ENCODE peak calls at places on chromosomes 2 and 18, in six cellular contexts. One of them, this sample, is unnamed.

GRCh38 chr2:109614715-109615636 is 812 bp downstream of the SOWAHC start:
- DNase-seq in MG63: peak; percentile 57
- DNase-seq in IMR-90: no peak
- DNase-seq in CD4-positive, alpha-beta memory T cell: peak; percentile 14
- DNase-seq in choroid plexus epithelial cell: no peak
- DNase-seq in thyroid gland: peak; percentile 52
- DNase-seq in this sample: no peak

GRCh38 chr18:75207298-75208054 is 1.5 kb downstream of the PTGR3 start:
- DNase-seq in MG63: peak; percentile 62
- DNase-seq in IMR-90: peak; percentile 73
- DNase-seq in CD4-positive, alpha-beta memory T cell: no peak
- DNase-seq in choroid plexus epithelial cell: peak; percentile 45
- DNase-seq in thyroid gland: peak; percentile 52
- DNase-seq in this sample: peak; percentile 64

GRCh38 chr2:236001166-236001828 is 166.9 kb downstream of the GBX2 start:
- DNase-seq in MG63: no peak
- DNase-seq in IMR-90: no peak
- DNase-seq in CD4-positive, alpha-beta memory T cell: no peak
- DNase-seq in choroid plexus epithelial cell: no peak
- DNase-seq in thyroid gland: no peak
- DNase-seq in this sample: no peak

GRCh38 chr2:221571391-221572179 is 519 bp downstream of the EPHA4 start:
- DNase-seq in MG63: peak; percentile 42
- DNase-seq in IMR-90: peak; percentile 37
- DNase-seq in CD4-positive, alpha-beta memory T cell: no peak
- DNase-seq in choroid plexus epithelial cell: peak; percentile 45
- DNase-seq in thyroid gland: peak; percentile 38
- DNase-seq in this sample: peak; percentile 45

GRCh38 chr2:128440666-128441340 is 122.1 kb upstream of the HS6ST1 start:
- DNase-seq in MG63: no peak
- DNase-seq in IMR-90: no peak
- DNase-seq in CD4-positive, alpha-beta memory T cell: no peak
- DNase-seq in choroid plexus epithelial cell: no peak
- DNase-seq in thyroid gland: no peak
- DNase-seq in this sample: no peak

GRCh38 chr2:10897956-10898355 is 13.8 kb upstream of the KCNF1 start:
- DNase-seq in MG63: peak; percentile 60
- DNase-seq in IMR-90: peak; percentile 74
- DNase-seq in CD4-positive, alpha-beta memory T cell: no peak
- DNase-seq in choroid plexus epithelial cell: no peak
- DNase-seq in thyroid gland: no peak
- DNase-seq in this sample: peak; percentile 23

GRCh38 chr2:18546586-18546985 is 13.9 kb downstream of the RDH14 start:
- DNase-seq in MG63: no peak
- DNase-seq in IMR-90: peak; percentile 19
- DNase-seq in CD4-positive, alpha-beta memory T cell: peak; percentile 9
- DNase-seq in choroid plexus epithelial cell: no peak
- DNase-seq in thyroid gland: no peak
- DNase-seq in this sample: no peak

GRCh38 chr2:230308402-230309000 is 18.5 kb upstream of the SP140L start:
- DNase-seq in MG63: no peak
- DNase-seq in IMR-90: no peak
- DNase-seq in CD4-positive, alpha-beta memory T cell: no peak
- DNase-seq in choroid plexus epithelial cell: no peak
- DNase-seq in thyroid gland: no peak
- DNase-seq in this sample: no peak

GRCh38 chr2:437772-438393 is 150.0 kb upstream of the ALKAL2 start:
- DNase-seq in MG63: no peak
- DNase-seq in IMR-90: no peak
- DNase-seq in CD4-positive, alpha-beta memory T cell: peak; percentile 85
- DNase-seq in choroid plexus epithelial cell: no peak
- DNase-seq in thyroid gland: no peak
- DNase-seq in this sample: no peak

GRCh38 chr2:133326651-133327397 is 241.4 kb downstream of the NCKAP5 start:
- DNase-seq in MG63: no peak
- DNase-seq in IMR-90: peak; percentile 98
- DNase-seq in CD4-positive, alpha-beta memory T cell: no peak
- DNase-seq in choroid plexus epithelial cell: peak; percentile 94
- DNase-seq in thyroid gland: no peak
- DNase-seq in this sample: peak; percentile 77

GRCh38 chr2:44879269-44880124 is 62.0 kb upstream of the SIX3 start:
- DNase-seq in MG63: no peak
- DNase-seq in IMR-90: no peak
- DNase-seq in CD4-positive, alpha-beta memory T cell: no peak
- DNase-seq in choroid plexus epithelial cell: no peak
- DNase-seq in thyroid gland: no peak
- DNase-seq in this sample: no peak

GRCh38 chr2:201158111-201158929 is 24.6 kb upstream of the CASP10 start:
- DNase-seq in MG63: peak; percentile 41
- DNase-seq in IMR-90: peak; percentile 83
- DNase-seq in CD4-positive, alpha-beta memory T cell: peak; percentile 64
- DNase-seq in choroid plexus epithelial cell: peak; percentile 91
- DNase-seq in thyroid gland: peak; percentile 64
- DNase-seq in this sample: peak; percentile 80

GRCh38 chr2:151760139-151760650 is 25.9 kb upstream of the NEB start:
- DNase-seq in MG63: no peak
- DNase-seq in IMR-90: no peak
- DNase-seq in CD4-positive, alpha-beta memory T cell: no peak
- DNase-seq in choroid plexus epithelial cell: peak; percentile 54
- DNase-seq in thyroid gland: no peak
- DNase-seq in this sample: peak; percentile 18

GRCh38 chr2:223865124-223865523 is 27.7 kb upstream of the AP1S3 start:
- DNase-seq in MG63: no peak
- DNase-seq in IMR-90: no peak
- DNase-seq in CD4-positive, alpha-beta memory T cell: peak; percentile 80
- DNase-seq in choroid plexus epithelial cell: no peak
- DNase-seq in thyroid gland: no peak
- DNase-seq in this sample: no peak

GRCh38 chr2:216221806-216222205 is 112.7 kb downstream of the XRCC5 start:
- DNase-seq in MG63: peak; percentile 49
- DNase-seq in IMR-90: peak; percentile 61
- DNase-seq in CD4-positive, alpha-beta memory T cell: no peak
- DNase-seq in choroid plexus epithelial cell: peak; percentile 48
- DNase-seq in thyroid gland: no peak
- DNase-seq in this sample: peak; percentile 20

GRCh38 chr2:183164111-183165015 is 40.1 kb downstream of the NUP35 start:
- DNase-seq in MG63: no peak
- DNase-seq in IMR-90: no peak
- DNase-seq in CD4-positive, alpha-beta memory T cell: no peak
- DNase-seq in choroid plexus epithelial cell: peak; percentile 78
- DNase-seq in thyroid gland: no peak
- DNase-seq in this sample: peak; percentile 30

DNA sequence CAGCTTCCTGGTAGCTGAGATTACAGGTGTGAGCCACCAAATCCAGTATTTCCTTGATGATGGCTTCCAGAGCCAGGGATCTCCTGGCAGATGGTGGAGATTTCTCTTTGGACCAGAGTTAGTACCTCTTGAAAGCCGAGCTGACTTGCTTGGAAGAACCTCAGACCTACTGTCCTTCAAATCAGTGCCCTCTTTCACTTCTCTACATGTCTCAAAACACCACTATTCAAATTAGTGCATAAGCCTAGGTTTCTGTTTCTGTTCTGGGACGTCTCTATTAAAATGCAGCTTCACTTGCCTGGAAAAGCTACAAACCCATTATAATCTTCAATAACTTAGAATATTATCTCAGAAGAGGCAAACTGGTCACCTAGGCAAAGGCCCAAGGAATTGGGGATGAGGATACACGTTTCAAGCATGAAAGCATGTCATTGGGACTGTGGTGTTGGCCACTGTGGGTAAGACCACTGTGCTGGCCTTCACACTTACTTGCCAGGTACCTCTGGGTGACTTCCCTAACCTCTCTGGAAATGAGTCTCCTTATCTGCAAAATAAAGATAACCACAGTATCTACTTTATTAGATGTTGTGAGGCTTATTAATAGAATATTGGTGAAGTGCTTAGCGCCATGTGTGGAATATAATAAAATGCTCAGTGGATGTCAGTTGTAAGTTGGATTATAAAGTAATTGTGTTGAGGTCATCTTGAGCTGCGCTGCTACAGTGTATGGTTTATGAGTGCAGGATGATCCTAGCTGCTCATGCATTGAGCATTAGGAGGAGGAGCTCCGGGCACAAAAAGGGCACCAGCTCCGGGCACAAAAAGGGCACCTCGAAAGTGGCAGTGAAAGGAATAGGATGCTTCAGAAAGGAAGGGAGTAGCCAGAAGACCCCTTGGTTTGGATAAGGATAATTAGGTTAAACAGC is 84.5 kb downstream of the DOCK10 start:
- DNase-seq in MG63: no peak
- DNase-seq in IMR-90: no peak
- DNase-seq in CD4-positive, alpha-beta memory T cell: no peak
- DNase-seq in choroid plexus epithelial cell: no peak
- DNase-seq in thyroid gland: no peak
- DNase-seq in this sample: no peak
- H3K4me3 ChIP-seq in MG63: no peak overlapping the region
- H3K4me3 ChIP-seq in IMR-90: no peak overlapping the region
- H3K4me3 ChIP-seq in CD4-positive, alpha-beta memory T cell: no peak overlapping the region
- H3K4me3 ChIP-seq in choroid plexus epithelial cell: no peak overlapping the region
- H3K4me3 ChIP-seq in thyroid gland: no peak overlapping the region
- H3K4me3 ChIP-seq in this sample: no peak overlapping the region

GRCh38 chr2:43453771-43454170 is 142.1 kb downstream of the THADA start:
- DNase-seq in MG63: no peak
- DNase-seq in IMR-90: no peak
- DNase-seq in CD4-positive, alpha-beta memory T cell: no peak
- DNase-seq in choroid plexus epithelial cell: no peak
- DNase-seq in thyroid gland: peak; percentile 92
- DNase-seq in this sample: no peak
- H3K4me3 ChIP-seq in MG63: no peak overlapping the region
- H3K4me3 ChIP-seq in IMR-90: no peak overlapping the region
- H3K4me3 ChIP-seq in CD4-positive, alpha-beta memory T cell: no peak overlapping the region
- H3K4me3 ChIP-seq in choroid plexus epithelial cell: no peak overlapping the region
- H3K4me3 ChIP-seq in thyroid gland: no peak overlapping the region
- H3K4me3 ChIP-seq in this sample: no peak overlapping the region

DNA sequence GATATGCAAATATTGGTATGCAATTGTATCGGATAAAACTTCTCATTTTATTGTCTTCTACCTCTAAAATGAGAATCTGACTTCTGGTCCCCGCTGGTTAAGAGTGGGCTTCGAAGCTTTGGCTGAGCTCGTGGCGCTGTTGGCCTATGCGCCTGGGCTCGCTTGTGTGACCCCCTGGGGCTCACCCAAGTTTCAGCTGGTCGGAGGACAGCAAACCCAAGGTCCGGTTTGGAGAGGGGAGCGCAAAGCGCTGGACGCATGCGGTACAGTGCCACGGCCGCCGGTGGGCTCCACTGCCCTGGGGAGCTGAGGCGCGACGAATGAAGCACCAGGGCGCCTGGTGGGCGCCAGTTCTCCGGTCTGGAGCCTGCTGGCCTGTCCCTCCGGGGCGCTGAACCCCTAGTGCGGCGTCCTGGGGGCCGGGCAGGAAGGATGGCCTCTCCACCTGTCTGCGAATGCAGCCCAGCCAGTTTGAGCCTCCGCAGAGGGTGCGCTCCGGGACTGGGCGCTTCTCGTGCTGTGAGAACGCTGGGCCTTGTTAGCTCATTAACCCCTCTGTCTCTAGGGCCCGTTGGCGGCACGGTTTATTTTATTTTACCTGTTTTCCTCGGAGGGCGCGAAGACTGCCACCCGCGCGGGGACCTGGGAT is 10.3 kb downstream of the MEIS1 start:
- DNase-seq in MG63: no peak
- DNase-seq in IMR-90: no peak
- DNase-seq in CD4-positive, alpha-beta memory T cell: no peak
- DNase-seq in choroid plexus epithelial cell: peak; percentile 46
- DNase-seq in thyroid gland: no peak
- DNase-seq in this sample: peak; percentile 68
- H3K4me3 ChIP-seq in MG63: no peak overlapping the region
- H3K4me3 ChIP-seq in IMR-90: peak overlapping the region; percentile 39
- H3K4me3 ChIP-seq in CD4-positive, alpha-beta memory T cell: no peak overlapping the region
- H3K4me3 ChIP-seq in choroid plexus epithelial cell: peak overlapping the region; percentile 46
- H3K4me3 ChIP-seq in thyroid gland: no peak overlapping the region
- H3K4me3 ChIP-seq in this sample: peak overlapping the region; percentile 44

GRCh38 chr2:38174646-38175096 is 98.7 kb upstream of the CYP1B1 start:
- DNase-seq in MG63: peak; percentile 71
- DNase-seq in IMR-90: peak; percentile 98
- DNase-seq in CD4-positive, alpha-beta memory T cell: no peak
- DNase-seq in choroid plexus epithelial cell: peak; percentile 99
- DNase-seq in thyroid gland: peak; percentile 49
- DNase-seq in this sample: peak; percentile 97
- H3K4me3 ChIP-seq in MG63: no peak overlapping the region
- H3K4me3 ChIP-seq in IMR-90: no peak overlapping the region
- H3K4me3 ChIP-seq in CD4-positive, alpha-beta memory T cell: no peak overlapping the region
- H3K4me3 ChIP-seq in choroid plexus epithelial cell: peak overlapping the region; percentile 1
- H3K4me3 ChIP-seq in thyroid gland: no peak overlapping the region
- H3K4me3 ChIP-seq in this sample: no peak overlapping the region